ENCODE peak calls at places on chromosomes 13 and 19, in five cellular contexts. P, Z, L, D and V are unnamed samples. For H3K4me1, the result is how much of the 10 kb centered on the place peaks cover.

GRCh38 chr13:40652588-40652940 is 13.9 kb downstream of the FOXO1 start:
- DNase-seq in L (no peak), P (no peak), D (no peak), Z (no peak), V (no peak)

GRCh38 chr19:51387924-51388389 is at the start of gene LIM2:
- DNase-seq in Z (no peak), P (no peak), D (no peak), L (no peak), V (no peak)

GRCh38 chr19:1672769-1673644 is 20.6 kb upstream of the TCF3 start:
- DNase-seq in L (no peak), P (no peak), Z (no peak), D (no peak), V (no peak)

GRCh38 chr13:102678339-102679122 is 16.3 kb downstream of the METTL21C start:
- DNase-seq in L (no peak), D (no peak), P (no peak), Z (no peak), V (no peak)

GRCh38 chr19:17234911-17235617 is 9.0 kb downstream of the OCEL1 start:
- DNase-seq in P (peak), D (peak), L (no peak), Z (peak), V (no peak)

GRCh38 chr13:24050796-24051715 is 109.5 kb upstream of the SPATA13 start:
- DNase-seq in D (no peak), Z (no peak), L (no peak), P (no peak), V (no peak)

GRCh38 chr13:83753912-83754624 is 128.2 kb downstream of the SLITRK1 start:
- DNase-seq in D (no peak), L (no peak), Z (peak), P (no peak), V (no peak)

GRCh38 chr19:56930647-56931592 is 90.4 kb upstream of the PEG3 start:
- DNase-seq in P (no peak), D (no peak), Z (no peak), L (no peak), V (no peak)

GRCh38 chr19:42132030-42132628 is at the start of gene POU2F2:
- DNase-seq in L (no peak), D (peak), P (peak), Z (no peak), V (no peak)

GRCh38 chr19:11814707-11815050 is 606 bp downstream of the ZNF440 start:
- DNase-seq in L (no peak), Z (peak), D (no peak), P (no peak), V (no peak)

GRCh38 chr19:12885749-12886706 is 973 bp downstream of the KLF1 start:
- DNase-seq in L (no peak), P (no peak), Z (peak), D (no peak), V (no peak)
- H3K4me1 ChIP-seq in L (under half), P (under half), Z (under half), D (under half), V (under half)

GRCh38 chr19:45784096-45784495 is 1.8 kb upstream of the DMPK start:
- DNase-seq in D (no peak), P (no peak), Z (no peak), L (no peak), V (no peak)
- H3K4me1 ChIP-seq in D (under half), P (under half), Z (under half), L (half or more), V (under half)

DNA sequence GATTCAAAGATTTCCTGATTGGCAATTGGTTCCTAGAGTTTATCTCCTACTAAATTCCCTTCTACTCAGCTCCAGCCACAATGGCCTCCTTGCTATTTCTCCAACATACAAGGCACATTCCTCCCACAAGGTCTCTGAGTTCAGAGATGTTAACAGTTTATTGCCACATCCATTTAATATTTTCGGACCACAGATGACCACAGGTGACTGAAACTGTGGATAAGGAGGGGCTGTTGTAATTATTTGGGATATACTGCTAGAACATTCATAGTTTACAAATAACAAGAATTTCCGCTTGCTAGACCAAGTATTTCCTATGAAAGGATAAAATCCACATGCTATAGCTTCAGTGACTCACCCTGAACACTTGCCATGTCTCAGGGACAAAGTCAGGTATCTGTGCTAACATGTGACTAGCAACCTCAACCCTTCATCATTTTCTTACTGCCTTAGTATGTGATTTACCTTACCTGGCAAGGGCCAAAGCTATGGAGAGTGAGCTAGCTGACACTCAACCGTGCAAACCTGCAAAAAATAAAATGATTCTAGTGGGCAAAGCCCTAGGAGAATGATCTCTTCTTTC is 117.7 kb downstream of the TBC1D4 start:
- DNase-seq in Z (no peak), D (no peak), P (no peak), L (no peak), V (no peak)
- H3K4me1 ChIP-seq in Z (under half), D (under half), P (under half), L (half or more), V (under half)

GRCh38 chr19:7680606-7681335 is at the start of gene TRAPPC5:
- DNase-seq in P (peak), Z (peak), L (peak), D (peak), V (peak)
- H3K4me1 ChIP-seq in P (under half), Z (under half), L (under half), D (under half), V (under half)

GRCh38 chr19:47510516-47511127 is 4.2 kb downstream of the NAPA start:
- DNase-seq in Z (no peak), D (no peak), P (no peak), L (no peak), V (no peak)

GRCh38 chr19:47512183-47512947 is 2.5 kb downstream of the NAPA start:
- DNase-seq in L (no peak), Z (peak), P (peak), D (no peak), V (no peak)

GRCh38 chr19:47511128-47511517 is 3.7 kb downstream of the NAPA start:
- DNase-seq in Z (no peak), D (no peak), L (no peak), P (no peak), V (peak)

GRCh38 chr19:47512948-47513319 is 1.9 kb downstream of the NAPA start:
- DNase-seq in D (no peak), Z (no peak), L (no peak), P (no peak), V (no peak)

DNA sequence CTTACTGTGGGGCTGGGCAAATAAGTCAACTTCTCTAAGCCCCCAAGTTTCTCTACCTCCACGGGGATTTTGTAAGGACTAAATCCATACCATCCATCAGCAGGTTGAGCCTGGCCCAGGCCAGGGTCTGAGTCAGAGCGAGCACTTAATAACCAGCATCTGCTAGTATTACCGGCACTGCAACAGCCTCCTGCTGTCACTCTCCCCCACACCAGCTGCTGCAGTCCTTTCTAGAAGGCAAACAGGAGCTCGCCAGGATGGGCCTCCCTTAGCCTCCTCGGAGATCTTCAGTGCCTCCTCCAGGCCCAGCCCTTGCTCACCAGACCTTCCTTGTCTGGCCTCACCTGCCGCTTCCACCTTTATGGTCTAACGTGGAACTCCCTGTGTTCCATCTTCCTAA is 3.2 kb downstream of the NAPA start:
- DNase-seq in Z (peak), P (no peak), D (no peak), L (peak), V (no peak)
- H3K4me1 ChIP-seq in Z (under half), P (under half), D (under half), L (half or more), V (under half)

DNA sequence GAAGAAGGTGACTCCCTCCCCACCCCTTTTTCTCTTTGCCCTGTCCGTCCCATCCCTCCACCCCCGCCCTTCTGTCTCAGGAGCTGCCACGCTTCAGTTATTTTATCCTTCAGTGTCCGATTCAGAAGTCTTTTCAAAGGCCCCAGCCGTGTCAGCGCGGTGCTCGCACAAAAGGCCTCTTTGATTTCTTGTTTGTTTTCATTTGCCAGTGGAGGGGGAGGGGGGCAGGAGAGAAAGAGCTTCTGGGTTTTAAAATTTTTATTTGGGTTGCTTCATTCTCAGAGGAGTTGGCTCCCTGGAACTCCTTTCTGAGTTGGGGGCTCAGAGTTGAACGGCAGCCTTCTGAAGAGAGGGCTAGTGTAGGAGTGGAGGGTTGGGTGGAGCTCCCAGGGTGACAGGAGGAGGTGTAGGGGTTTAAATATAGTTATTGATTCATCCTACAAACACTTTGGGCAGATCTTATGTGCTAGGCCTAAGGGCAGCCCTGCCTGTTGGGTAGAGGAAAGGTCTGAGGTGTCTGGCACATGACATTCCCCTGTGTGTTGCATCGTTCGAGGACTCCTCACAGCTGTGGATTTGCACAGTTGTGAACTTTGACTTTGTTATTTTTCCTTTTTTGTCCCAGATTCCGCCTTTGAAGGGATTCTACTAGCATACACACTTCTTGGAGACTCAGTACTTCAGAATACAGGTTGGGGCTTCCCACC is 36.8 kb downstream of the NFIX start:
- DNase-seq in L (peak), D (no peak), P (no peak), Z (peak), V (no peak)
- H3K4me1 ChIP-seq in L (half or more), D (under half), P (under half), Z (under half), V (under half)

DNA sequence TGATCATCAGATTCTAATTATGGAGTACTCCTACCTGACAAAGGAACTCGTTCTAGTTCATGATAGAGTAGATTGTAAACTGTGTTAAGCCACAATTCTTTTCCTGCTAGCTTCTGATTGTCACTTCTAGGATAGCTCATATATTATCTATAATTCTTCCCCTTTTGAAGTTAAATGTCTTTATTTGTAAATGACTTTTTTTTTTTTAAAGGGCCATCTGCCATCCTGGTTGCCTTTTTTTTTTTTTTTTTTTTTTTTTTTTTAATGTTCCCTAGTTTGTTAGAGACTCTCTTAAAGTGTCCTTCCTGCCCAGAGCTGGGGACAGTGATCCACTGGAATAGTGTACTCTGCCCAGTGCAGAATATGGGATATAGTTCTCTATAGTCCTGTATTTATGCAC is 4.3 kb downstream of the CHAMP1 start:
- DNase-seq in L (no peak), P (no peak), D (no peak), Z (no peak), V (no peak)
- H3K4me1 ChIP-seq in L (under half), P (under half), D (under half), Z (under half), V (under half)

DNA sequence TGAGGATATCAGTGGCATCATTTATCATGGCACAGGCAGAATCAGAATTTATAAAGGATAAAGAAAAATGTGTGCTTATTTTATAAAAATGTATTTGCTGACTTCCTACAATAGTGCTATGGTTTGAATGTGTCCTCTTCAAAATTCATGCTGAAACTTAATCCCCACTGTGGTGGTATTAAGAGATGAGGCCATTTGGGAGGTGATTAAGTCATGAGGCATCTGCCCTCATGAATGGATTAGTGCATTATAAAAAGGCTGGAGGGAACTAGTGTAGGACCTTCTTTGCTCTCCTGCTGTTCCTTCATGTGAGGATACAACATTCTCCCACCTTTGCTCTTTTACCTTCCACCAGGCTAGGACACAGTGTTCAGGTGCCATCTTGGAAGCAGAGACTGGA is 212.8 kb downstream of the RFC3 start:
- DNase-seq in P (no peak), L (no peak), Z (no peak), D (no peak), V (no peak)
- H3K4me1 ChIP-seq in P (under half), L (under half), Z (under half), D (under half), V (under half)